ENCODE peak calls at places on chromosome 17, in seven cellular contexts. One of them, this sample, is unnamed.

GRCh38 chr17:75271955-75272847 is 1.2 kb upstream of the MIF4GD start:
- DNase-seq in tibial nerve: no peak
- DNase-seq in HTR-8/SVneo: no peak
- DNase-seq in NCI-H82: peak; percentile 43
- DNase-seq in NCI-H2171 treated with DMSO at 0.1 percent for 48 hours: peak; percentile 29
- DNase-seq in endothelial cell: no peak
- DNase-seq in WTC11: no peak
- DNase-seq in this sample: no peak

GRCh38 chr17:41586863-41587495 is at the start of gene KRT14:
- DNase-seq in NCI-H2171 treated with DMSO at 0.1 percent for 48 hours: no peak
- DNase-seq in tibial nerve: no peak
- DNase-seq in endothelial cell: no peak
- DNase-seq in NCI-H82: no peak
- DNase-seq in HTR-8/SVneo: no peak
- DNase-seq in WTC11: no peak
- DNase-seq in this sample: no peak

GRCh38 chr17:30958187-30958586 is 12.7 kb upstream of the RNF135 start:
- DNase-seq in NCI-H2171 treated with DMSO at 0.1 percent for 48 hours: no peak
- DNase-seq in NCI-H82: no peak
- DNase-seq in tibial nerve: no peak
- DNase-seq in endothelial cell: no peak
- DNase-seq in HTR-8/SVneo: no peak
- DNase-seq in WTC11: no peak
- DNase-seq in this sample: no peak

GRCh38 chr17:72624652-72625051 is 467.8 kb downstream of the SLC39A11 start:
- DNase-seq in NCI-H2171 treated with DMSO at 0.1 percent for 48 hours: no peak
- DNase-seq in tibial nerve: no peak
- DNase-seq in HTR-8/SVneo: no peak
- DNase-seq in NCI-H82: no peak
- DNase-seq in WTC11: no peak
- DNase-seq in endothelial cell: no peak
- DNase-seq in this sample: no peak

GRCh38 chr17:28271431-28271830 is 47.6 kb upstream of the TMEM97 start:
- DNase-seq in tibial nerve: no peak
- DNase-seq in NCI-H82: no peak
- DNase-seq in HTR-8/SVneo: no peak
- DNase-seq in endothelial cell: no peak
- DNase-seq in NCI-H2171 treated with DMSO at 0.1 percent for 48 hours: no peak
- DNase-seq in WTC11: no peak
- DNase-seq in this sample: no peak

GRCh38 chr17:32157225-32157624 is 14.9 kb downstream of the RHOT1 start:
- DNase-seq in NCI-H2171 treated with DMSO at 0.1 percent for 48 hours: no peak
- DNase-seq in NCI-H82: peak; percentile 36
- DNase-seq in endothelial cell: no peak
- DNase-seq in WTC11: no peak
- DNase-seq in tibial nerve: no peak
- DNase-seq in HTR-8/SVneo: no peak
- DNase-seq in this sample: no peak

GRCh38 chr17:41678907-41679739 is 9.6 kb upstream of the EIF1 start:
- DNase-seq in endothelial cell: no peak
- DNase-seq in tibial nerve: no peak
- DNase-seq in WTC11: no peak
- DNase-seq in NCI-H82: no peak
- DNase-seq in HTR-8/SVneo: peak; percentile 53
- DNase-seq in NCI-H2171 treated with DMSO at 0.1 percent for 48 hours: no peak
- DNase-seq in this sample: no peak

GRCh38 chr17:40320771-40321501 is 12.0 kb downstream of the RARA start:
- DNase-seq in WTC11: no peak
- DNase-seq in endothelial cell: no peak
- DNase-seq in NCI-H2171 treated with DMSO at 0.1 percent for 48 hours: peak; percentile 24
- DNase-seq in NCI-H82: no peak
- DNase-seq in HTR-8/SVneo: no peak
- DNase-seq in tibial nerve: peak; percentile 44
- DNase-seq in this sample: no peak

GRCh38 chr17:66633322-66633965 is 201.5 kb upstream of the CACNG5 start:
- DNase-seq in WTC11: no peak
- DNase-seq in NCI-H82: no peak
- DNase-seq in endothelial cell: no peak
- DNase-seq in tibial nerve: no peak
- DNase-seq in HTR-8/SVneo: no peak
- DNase-seq in NCI-H2171 treated with DMSO at 0.1 percent for 48 hours: no peak
- DNase-seq in this sample: no peak

GRCh38 chr17:19237389-19238166 is 412 bp downstream of the EPN2 start:
- DNase-seq in endothelial cell: peak; percentile 37
- DNase-seq in HTR-8/SVneo: peak; percentile 51
- DNase-seq in WTC11: peak; percentile 62
- DNase-seq in NCI-H2171 treated with DMSO at 0.1 percent for 48 hours: peak; percentile 26
- DNase-seq in NCI-H82: peak; percentile 62
- DNase-seq in tibial nerve: peak; percentile 17
- DNase-seq in this sample: peak; percentile 72

GRCh38 chr17:37301288-37301687 is 74.5 kb upstream of the C17orf78 start:
- DNase-seq in HTR-8/SVneo: no peak
- DNase-seq in NCI-H82: peak; percentile 25
- DNase-seq in tibial nerve: no peak
- DNase-seq in WTC11: no peak
- DNase-seq in endothelial cell: no peak
- DNase-seq in NCI-H2171 treated with DMSO at 0.1 percent for 48 hours: no peak
- DNase-seq in this sample: peak; percentile 18

GRCh38 chr17:75490173-75490743 is 25.1 kb downstream of the CASKIN2 start:
- DNase-seq in endothelial cell: no peak
- DNase-seq in NCI-H2171 treated with DMSO at 0.1 percent for 48 hours: no peak
- DNase-seq in HTR-8/SVneo: no peak
- DNase-seq in NCI-H82: no peak
- DNase-seq in tibial nerve: no peak
- DNase-seq in WTC11: no peak
- DNase-seq in this sample: no peak

GRCh38 chr17:59311051-59311468 is 20.4 kb upstream of the YPEL2 start:
- DNase-seq in HTR-8/SVneo: peak; percentile 85
- DNase-seq in NCI-H82: peak; percentile 90
- DNase-seq in WTC11: peak; percentile 18
- DNase-seq in NCI-H2171 treated with DMSO at 0.1 percent for 48 hours: peak; percentile 76
- DNase-seq in endothelial cell: peak; percentile 43
- DNase-seq in tibial nerve: no peak
- DNase-seq in this sample: peak; percentile 76

GRCh38 chr17:29363716-29364115 is 26.4 kb upstream of the TAOK1 start:
- DNase-seq in tibial nerve: no peak
- DNase-seq in endothelial cell: no peak
- DNase-seq in NCI-H2171 treated with DMSO at 0.1 percent for 48 hours: no peak
- DNase-seq in WTC11: no peak
- DNase-seq in HTR-8/SVneo: no peak
- DNase-seq in NCI-H82: peak; percentile 85
- DNase-seq in this sample: no peak

GRCh38 chr17:57955183-57955952 is at the start of gene CUEDC1:
- DNase-seq in WTC11: peak; percentile 74
- DNase-seq in NCI-H82: peak; percentile 81
- DNase-seq in endothelial cell: peak; percentile 77
- DNase-seq in NCI-H2171 treated with DMSO at 0.1 percent for 48 hours: peak; percentile 59
- DNase-seq in HTR-8/SVneo: peak; percentile 79
- DNase-seq in tibial nerve: peak; percentile 61
- DNase-seq in this sample: peak; percentile 86

GRCh38 chr17:68602267-68602644 is 1.1 kb upstream of the FAM20A start:
- DNase-seq in tibial nerve: no peak
- DNase-seq in NCI-H82: no peak
- DNase-seq in endothelial cell: no peak
- DNase-seq in NCI-H2171 treated with DMSO at 0.1 percent for 48 hours: no peak
- DNase-seq in WTC11: no peak
- DNase-seq in HTR-8/SVneo: no peak
- DNase-seq in this sample: no peak

GRCh38 chr17:82613283-82614094 is 34.8 kb downstream of the WDR45B start:
- DNase-seq in tibial nerve: no peak
- DNase-seq in HTR-8/SVneo: no peak
- DNase-seq in NCI-H82: peak; percentile 25
- DNase-seq in NCI-H2171 treated with DMSO at 0.1 percent for 48 hours: no peak
- DNase-seq in WTC11: peak; percentile 29
- DNase-seq in endothelial cell: no peak
- DNase-seq in this sample: no peak

GRCh38 chr17:58083491-58084316 is 485 bp downstream of the DYNLL2 start:
- DNase-seq in NCI-H2171 treated with DMSO at 0.1 percent for 48 hours: peak; percentile 48
- DNase-seq in tibial nerve: no peak
- DNase-seq in WTC11: no peak
- DNase-seq in HTR-8/SVneo: peak; percentile 45
- DNase-seq in endothelial cell: peak; percentile 44
- DNase-seq in NCI-H82: peak; percentile 62
- DNase-seq in this sample: peak; percentile 40

GRCh38 chr17:82129095-82129494 is 31.1 kb upstream of the FASN start:
- DNase-seq in NCI-H2171 treated with DMSO at 0.1 percent for 48 hours: no peak
- DNase-seq in HTR-8/SVneo: no peak
- DNase-seq in WTC11: no peak
- DNase-seq in endothelial cell: no peak
- DNase-seq in NCI-H82: peak; percentile 17
- DNase-seq in tibial nerve: no peak
- DNase-seq in this sample: no peak

GRCh38 chr17:8681175-8681949 is 50.8 kb upstream of the MYH10 start:
- DNase-seq in NCI-H2171 treated with DMSO at 0.1 percent for 48 hours: no peak
- DNase-seq in HTR-8/SVneo: no peak
- DNase-seq in NCI-H82: no peak
- DNase-seq in tibial nerve: no peak
- DNase-seq in endothelial cell: no peak
- DNase-seq in WTC11: no peak
- DNase-seq in this sample: no peak

GRCh38 chr17:70621593-70621992 is 452.3 kb downstream of the KCNJ2 start:
- DNase-seq in endothelial cell: no peak
- DNase-seq in NCI-H2171 treated with DMSO at 0.1 percent for 48 hours: peak; percentile 94
- DNase-seq in WTC11: no peak
- DNase-seq in tibial nerve: no peak
- DNase-seq in HTR-8/SVneo: no peak
- DNase-seq in NCI-H82: no peak
- DNase-seq in this sample: peak; percentile 2

GRCh38 chr17:42521036-42521435 is 15.0 kb upstream of the NAGLU start:
- DNase-seq in HTR-8/SVneo: no peak
- DNase-seq in WTC11: no peak
- DNase-seq in tibial nerve: no peak
- DNase-seq in NCI-H82: no peak
- DNase-seq in endothelial cell: no peak
- DNase-seq in NCI-H2171 treated with DMSO at 0.1 percent for 48 hours: no peak
- DNase-seq in this sample: no peak

GRCh38 chr17:208429-208828 is 27.0 kb upstream of the DOC2B start:
- DNase-seq in tibial nerve: no peak
- DNase-seq in NCI-H2171 treated with DMSO at 0.1 percent for 48 hours: no peak
- DNase-seq in HTR-8/SVneo: no peak
- DNase-seq in NCI-H82: no peak
- DNase-seq in WTC11: no peak
- DNase-seq in endothelial cell: no peak
- DNase-seq in this sample: no peak

GRCh38 chr17:64242633-64243032 is 20.4 kb downstream of the TEX2 start:
- DNase-seq in endothelial cell: no peak
- DNase-seq in NCI-H82: no peak
- DNase-seq in WTC11: no peak
- DNase-seq in HTR-8/SVneo: no peak
- DNase-seq in tibial nerve: no peak
- DNase-seq in NCI-H2171 treated with DMSO at 0.1 percent for 48 hours: no peak
- DNase-seq in this sample: no peak

GRCh38 chr17:66707051-66707450 is 127.9 kb upstream of the CACNG5 start:
- DNase-seq in NCI-H82: no peak
- DNase-seq in tibial nerve: no peak
- DNase-seq in endothelial cell: no peak
- DNase-seq in HTR-8/SVneo: no peak
- DNase-seq in NCI-H2171 treated with DMSO at 0.1 percent for 48 hours: no peak
- DNase-seq in WTC11: no peak
- DNase-seq in this sample: no peak

GRCh38 chr17:77332981-77333685 is 192.4 kb downstream of the SEC14L1 start:
- DNase-seq in WTC11: no peak
- DNase-seq in endothelial cell: no peak
- DNase-seq in HTR-8/SVneo: no peak
- DNase-seq in tibial nerve: peak; percentile 8
- DNase-seq in NCI-H2171 treated with DMSO at 0.1 percent for 48 hours: no peak
- DNase-seq in NCI-H82: peak; percentile 51
- DNase-seq in this sample: no peak

GRCh38 chr17:37019117-37019744 is 70.5 kb downstream of the AATF start:
- DNase-seq in HTR-8/SVneo: no peak
- DNase-seq in WTC11: no peak
- DNase-seq in tibial nerve: no peak
- DNase-seq in NCI-H82: no peak
- DNase-seq in endothelial cell: no peak
- DNase-seq in NCI-H2171 treated with DMSO at 0.1 percent for 48 hours: no peak
- DNase-seq in this sample: peak; percentile 6

GRCh38 chr17:31486351-31487062 is 95.0 kb downstream of the RAB11FIP4 start:
- DNase-seq in endothelial cell: no peak
- DNase-seq in NCI-H2171 treated with DMSO at 0.1 percent for 48 hours: no peak
- DNase-seq in tibial nerve: no peak
- DNase-seq in WTC11: no peak
- DNase-seq in NCI-H82: no peak
- DNase-seq in HTR-8/SVneo: no peak
- DNase-seq in this sample: no peak

GRCh38 chr17:73189417-73190099 is 3.3 kb upstream of the COG1 start:
- DNase-seq in NCI-H2171 treated with DMSO at 0.1 percent for 48 hours: peak; percentile 82
- DNase-seq in HTR-8/SVneo: peak; percentile 86
- DNase-seq in WTC11: peak; percentile 50
- DNase-seq in endothelial cell: peak; percentile 58
- DNase-seq in NCI-H82: peak; percentile 86
- DNase-seq in tibial nerve: no peak
- DNase-seq in this sample: peak; percentile 67